ENCODE peak calls at places on chromosomes 2 and 18, in five cellular contexts. C is Ammon's horn; H is HuH-7.5; U is effector memory CD8-positive, alpha-beta T cell; Y is NCI-H1436. S is an unnamed sample.

GRCh38 chr18:22601481-22601880 is 183.8 kb upstream of the CTAGE1 start:
- DNase-seq in C (no peak), H (no peak), U (no peak), Y (no peak), S (no peak)

GRCh38 chr18:6376433-6377229 is 38.1 kb downstream of the L3MBTL4 start:
- DNase-seq in C (no peak), H (no peak), U (no peak), Y (no peak), S (no peak)

GRCh38 chr2:156784034-156784433 is 347.9 kb downstream of the GPD2 start:
- DNase-seq in C (no peak), H (no peak), U (no peak), Y (peak), S (no peak)

GRCh38 chr2:101614127-101614759 is 83.3 kb upstream of the MAP4K4 start:
- DNase-seq in C (no peak), H (no peak), U (no peak), Y (no peak), S (no peak)

GRCh38 chr2:222774941-222775340 is 85.9 kb upstream of the ACSL3 start:
- DNase-seq in C (no peak), H (no peak), U (no peak), Y (no peak), S (no peak)

GRCh38 chr2:86174445-86174844 is 20.8 kb downstream of the IMMT start:
- DNase-seq in C (no peak), H (no peak), U (no peak), Y (no peak), S (no peak)

GRCh38 chr2:30656079-30656478 is 151.2 kb downstream of the CAPN13 start:
- DNase-seq in C (no peak), H (no peak), U (no peak), Y (no peak), S (no peak)

GRCh38 chr2:219001577-219002394 is 8.6 kb upstream of the CRYBA2 start:
- DNase-seq in C (no peak), H (peak), U (no peak), Y (peak), S (peak)

GRCh38 chr2:86552889-86553288 is 10.4 kb downstream of the CHMP3 start:
- DNase-seq in C (peak), H (no peak), U (no peak), Y (no peak), S (no peak)

GRCh38 chr2:68320118-68320641 is 431 bp upstream of the CNRIP1 start:
- DNase-seq in C (peak), H (no peak), U (no peak), Y (peak), S (no peak)

GRCh38 chr18:72543362-72544055 is 633 bp downstream of the CBLN2 start:
- DNase-seq in C (no peak), H (no peak), U (no peak), Y (no peak), S (no peak)

GRCh38 chr18:595571-595970 is 1.2 kb upstream of the CLUL1 start:
- DNase-seq in C (no peak), H (no peak), U (no peak), Y (no peak), S (no peak)

GRCh38 chr2:67465623-67466022 is 68.5 kb downstream of the ETAA1 start:
- DNase-seq in C (no peak), H (no peak), U (no peak), Y (peak), S (no peak)

GRCh38 chr2:3625186-3625585 is 30.3 kb downstream of the COLEC11 start:
- DNase-seq in C (no peak), H (no peak), U (no peak), Y (no peak), S (peak)

GRCh38 chr2:145874466-145874865 is 1354.5 kb upstream of the ZEB2 start:
- DNase-seq in C (peak), H (no peak), U (no peak), Y (no peak), S (no peak)

GRCh38 chr2:214477305-214477704 is 66.5 kb downstream of the VWC2L start:
- DNase-seq in C (no peak), H (no peak), U (no peak), Y (no peak), S (no peak)

GRCh38 chr2:85680707-85681353 is 12.8 kb upstream of the SFTPB start:
- DNase-seq in C (peak), H (no peak), U (no peak), Y (peak), S (no peak)

GRCh38 chr2:180655393-180655792 is 325.0 kb upstream of the UBE2E3 start:
- DNase-seq in C (no peak), H (no peak), U (no peak), Y (no peak), S (no peak)

GRCh38 chr18:12960395-12960794 is 12.6 kb downstream of the SEH1L start:
- DNase-seq in C (no peak), H (no peak), U (no peak), Y (no peak), S (no peak)

GRCh38 chr2:141534671-141535359 is 596.0 kb downstream of the LRP1B start:
- DNase-seq in C (peak), H (no peak), U (no peak), Y (no peak), S (no peak)

GRCh38 chr2:10935953-10936942 is 24.5 kb downstream of the KCNF1 start:
- DNase-seq in C (peak), H (peak), U (no peak), Y (no peak), S (no peak)

GRCh38 chr2:12087671-12088380 is 341.4 kb downstream of the LPIN1 start:
- DNase-seq in C (no peak), H (no peak), U (no peak), Y (no peak), S (no peak)

GRCh38 chr18:24354278-24354677 is 43.3 kb downstream of the OSBPL1A start:
- DNase-seq in C (no peak), H (no peak), U (no peak), Y (no peak), S (no peak)

GRCh38 chr18:41887100-41887499 is 67.9 kb upstream of the PIK3C3 start:
- DNase-seq in C (no peak), H (no peak), U (no peak), Y (no peak), S (no peak)

GRCh38 chr2:205682239-205683021 is at the start of gene NRP2:
- DNase-seq in C (peak), H (peak), U (no peak), Y (peak), S (peak)

GRCh38 chr2:227414846-227415245 is 27.1 kb upstream of the SCYGR1 start:
- DNase-seq in C (no peak), H (no peak), U (no peak), Y (no peak), S (no peak)

GRCh38 chr2:202014328-202015034 is 19.2 kb upstream of the FZD7 start:
- DNase-seq in C (no peak), H (no peak), U (no peak), Y (no peak), S (no peak)